ENCODE peak calls at places on chromosomes 4 and X, in ten cellular contexts. Z is BE2C, K is B cell, A is WTC11, C is AG04450, L is coronary artery, S is Peyer's patch, E is ovary, N is spleen, H is fibroblast of the aortic adventitia. R is an unnamed sample.

GRCh38 chr4:76238236-76238635 is 13.3 kb upstream of the FAM47E start:
- DNase-seq in Z (no peak), K (no peak), A (no peak), C (no peak), L (no peak), S (no peak), E (no peak), N (no peak), H (no peak), R (no peak)

GRCh38 chr4:145352438-145353145 is 129.1 kb upstream of the SMAD1 start:
- DNase-seq in Z (no peak), K (no peak), A (no peak), C (no peak), L (no peak), S (no peak), E (no peak), N (no peak), H (peak), R (no peak)

GRCh38 chr4:37742149-37742548 is 56.0 kb upstream of the RELL1 start:
- DNase-seq in Z (no peak), K (no peak), A (no peak), C (no peak), L (no peak), S (no peak), E (no peak), N (no peak), H (no peak), R (no peak)

GRCh38 chr4:154361450-154361849 is 130.1 kb downstream of the DCHS2 start:
- DNase-seq in Z (no peak), K (no peak), A (no peak), C (no peak), L (no peak), S (peak), E (no peak), N (no peak), H (no peak), R (no peak)

GRCh38 chrX:109679820-109680219 is 53.2 kb downstream of the ACSL4 start:
- DNase-seq in Z (no peak), K (no peak), A (no peak), C (no peak), L (no peak), S (no peak), E (no peak), N (no peak), H (no peak), R (no peak)

GRCh38 chrX:30085571-30085970 is 129.8 kb upstream of the MAGEB2 start:
- DNase-seq in Z (no peak), K (no peak), A (no peak), C (no peak), L (no peak), S (no peak), E (no peak), N (no peak), H (no peak), R (no peak)

GRCh38 chr4:24655971-24656370 is 71.6 kb upstream of the DHX15 start:
- DNase-seq in Z (no peak), K (no peak), A (no peak), C (no peak), L (no peak), S (no peak), E (no peak), N (no peak), H (no peak), R (no peak)

GRCh38 chr4:3321295-3321889 is 28.6 kb downstream of the RGS12 start:
- DNase-seq in Z (peak), K (no peak), A (no peak), C (no peak), L (peak), S (no peak), E (peak), N (peak), H (peak), R (no peak)

GRCh38 chr4:3108211-3108610 is 33.7 kb downstream of the HTT start:
- DNase-seq in Z (no peak), K (no peak), A (no peak), C (no peak), L (no peak), S (no peak), E (no peak), N (no peak), H (peak), R (no peak)

GRCh38 chrX:17552251-17552650 is 177.3 kb downstream of the NHS start:
- DNase-seq in Z (no peak), K (no peak), A (no peak), C (no peak), L (no peak), S (no peak), E (no peak), N (no peak), H (peak), R (no peak)

GRCh38 chr4:66300336-66300934 is 630.1 kb upstream of the EPHA5 start:
- DNase-seq in Z (no peak), K (no peak), A (no peak), C (no peak), L (no peak), S (no peak), E (no peak), N (no peak), H (peak), R (no peak)

GRCh38 chr4:60780874-60781273 is 419.3 kb upstream of the ADGRL3 start:
- DNase-seq in Z (no peak), K (no peak), A (no peak), C (no peak), L (no peak), S (no peak), E (no peak), N (no peak), H (no peak), R (no peak)

GRCh38 chr4:83043801-83044407 is 8.9 kb downstream of the COPS4 start:
- DNase-seq in Z (no peak), K (no peak), A (no peak), C (no peak), L (no peak), S (no peak), E (no peak), N (no peak), H (peak), R (no peak)

GRCh38 chr4:139188648-139189416 is 11.8 kb upstream of the ELF2 start:
- DNase-seq in Z (no peak), K (no peak), A (no peak), C (no peak), L (no peak), S (no peak), E (no peak), N (no peak), H (no peak), R (no peak)

GRCh38 chrX:7640392-7640791 is 202.6 kb upstream of the VCX start:
- DNase-seq in Z (no peak), K (no peak), A (no peak), C (no peak), L (no peak), S (no peak), E (no peak), N (no peak), H (no peak), R (no peak)

GRCh38 chr4:111744847-111745246 is 400.4 kb upstream of the FAM241A start:
- DNase-seq in Z (no peak), K (no peak), A (no peak), C (no peak), L (no peak), S (no peak), E (no peak), N (no peak), H (no peak), R (no peak)

GRCh38 chrX:104351173-104351769 is 96.5 kb upstream of the ESX1 start:
- DNase-seq in Z (no peak), K (no peak), A (no peak), C (no peak), L (no peak), S (no peak), E (no peak), N (no peak), H (peak), R (no peak)

GRCh38 chr4:33104190-33104773 is 2384.1 kb downstream of the PCDH7 start:
- DNase-seq in Z (no peak), K (no peak), A (no peak), C (no peak), L (no peak), S (no peak), E (no peak), N (no peak), H (no peak), R (no peak)

GRCh38 chrX:10195425-10195824 is 38.6 kb downstream of the CLCN4 start:
- DNase-seq in Z (no peak), K (no peak), A (no peak), C (no peak), L (no peak), S (no peak), E (no peak), N (no peak), H (no peak), R (no peak)

GRCh38 chr4:114481856-114482255 is 116.8 kb upstream of the UGT8 start:
- DNase-seq in Z (no peak), K (no peak), A (no peak), C (no peak), L (peak), S (no peak), E (no peak), N (peak), H (no peak), R (no peak)

GRCh38 chr4:2338754-2339457 is 77.0 kb upstream of the MXD4 start:
- DNase-seq in Z (no peak), K (no peak), A (no peak), C (no peak), L (no peak), S (peak), E (no peak), N (no peak), H (no peak), R (peak)

GRCh38 chrX:113833096-113833495 is 750.8 kb upstream of the HTR2C start:
- DNase-seq in Z (peak), K (no peak), A (no peak), C (no peak), L (no peak), S (no peak), E (no peak), N (no peak), H (no peak), R (no peak)

GRCh38 chrX:133726211-133726630 is 259.2 kb downstream of the GPC3 start:
- DNase-seq in Z (no peak), K (no peak), A (no peak), C (peak), L (no peak), S (no peak), E (no peak), N (no peak), H (peak), R (no peak)

GRCh38 chr4:112876316-112876715 is 173.1 kb upstream of the ANK2 start:
- DNase-seq in Z (no peak), K (no peak), A (no peak), C (no peak), L (no peak), S (no peak), E (no peak), N (no peak), H (no peak), R (no peak)

GRCh38 chrX:18793601-18794089 is 86.2 kb downstream of the PPEF1 start:
- DNase-seq in Z (no peak), K (no peak), A (peak), C (no peak), L (no peak), S (no peak), E (no peak), N (no peak), H (no peak), R (no peak)

GRCh38 chr4:82090717-82091116 is 283.1 kb downstream of the HNRNPD start:
- DNase-seq in Z (no peak), K (no peak), A (no peak), C (no peak), L (no peak), S (no peak), E (no peak), N (no peak), H (no peak), R (no peak)

GRCh38 chr4:61376301-61376700 is 176.2 kb downstream of the ADGRL3 start:
- DNase-seq in Z (no peak), K (no peak), A (no peak), C (no peak), L (no peak), S (no peak), E (no peak), N (no peak), H (no peak), R (no peak)

GRCh38 chr4:189092596-189092995 is 848.1 kb upstream of the FRG1 start:
- DNase-seq in Z (no peak), K (no peak), A (no peak), C (no peak), L (no peak), S (no peak), E (no peak), N (no peak), H (no peak), R (no peak)

GRCh38 chr4:184802203-184803015 is 23.4 kb downstream of the ACSL1 start:
- DNase-seq in Z (no peak), K (no peak), A (no peak), C (no peak), L (no peak), S (no peak), E (no peak), N (peak), H (peak), R (no peak)

GRCh38 chr4:84499065-84499982 is at the start of gene NKX6-1:
- DNase-seq in Z (peak), K (no peak), A (peak), C (no peak), L (no peak), S (peak), E (peak), N (no peak), H (peak), R (no peak)

GRCh38 chrX:63656871-63657580 is 128.0 kb downstream of the ARHGEF9 start:
- DNase-seq in Z (no peak), K (no peak), A (no peak), C (peak), L (no peak), S (no peak), E (no peak), N (no peak), H (peak), R (no peak)

GRCh38 chr4:61202100-61202637 is 2.0 kb downstream of the ADGRL3 start:
- DNase-seq in Z (peak), K (peak), A (peak), C (no peak), L (no peak), S (no peak), E (no peak), N (peak), H (no peak), R (peak)

GRCh38 chrX:119758682-119759332 is 419 bp downstream of the SOWAHD start:
- DNase-seq in Z (peak), K (peak), A (peak), C (no peak), L (no peak), S (peak), E (peak), N (peak), H (no peak), R (peak)

GRCh38 chr4:149690726-149691125 is 124.9 kb downstream of the IQCM start:
- DNase-seq in Z (no peak), K (no peak), A (no peak), C (no peak), L (no peak), S (no peak), E (no peak), N (no peak), H (no peak), R (no peak)
- TF ChIP-seq CTCF in Z (peak), K (no peak), A (peak), C (peak), L (no peak), S (no peak), E (no peak), N (no peak), H (no peak), R (peak)

DNA sequence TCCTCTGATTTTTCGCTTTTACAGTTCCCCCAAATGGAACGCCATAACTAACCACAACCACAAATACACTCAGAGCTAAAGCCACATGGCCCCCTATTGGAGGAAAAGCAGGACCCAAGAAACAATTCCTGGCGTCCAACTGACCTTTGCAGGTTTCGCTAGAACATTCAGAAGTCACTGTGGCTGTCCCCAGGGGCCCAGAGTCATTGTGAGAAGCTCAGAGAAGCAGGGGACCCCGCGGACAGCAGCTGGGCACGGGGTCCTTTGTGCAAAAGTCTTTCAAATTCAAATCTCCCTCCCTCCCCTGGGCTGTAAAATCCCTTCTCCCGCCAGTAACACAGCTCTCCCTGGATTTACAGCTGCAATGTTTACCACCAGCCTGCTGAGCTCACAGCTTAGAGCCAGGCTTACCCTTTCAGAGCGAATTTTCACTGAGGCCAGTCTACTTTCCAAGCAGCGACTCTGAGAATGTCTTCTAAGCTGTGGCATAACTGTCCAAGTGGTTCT is 214.8 kb downstream of the CRLF2 start:
- DNase-seq in Z (no peak), K (no peak), A (peak), C (no peak), L (no peak), S (no peak), E (no peak), N (peak), H (no peak), R (no peak)
- TF ChIP-seq CTCF in Z (no peak), K (no peak), A (no peak), C (no peak), L (no peak), S (no peak), E (no peak), N (no peak), H (no peak), R (no peak)

DNA sequence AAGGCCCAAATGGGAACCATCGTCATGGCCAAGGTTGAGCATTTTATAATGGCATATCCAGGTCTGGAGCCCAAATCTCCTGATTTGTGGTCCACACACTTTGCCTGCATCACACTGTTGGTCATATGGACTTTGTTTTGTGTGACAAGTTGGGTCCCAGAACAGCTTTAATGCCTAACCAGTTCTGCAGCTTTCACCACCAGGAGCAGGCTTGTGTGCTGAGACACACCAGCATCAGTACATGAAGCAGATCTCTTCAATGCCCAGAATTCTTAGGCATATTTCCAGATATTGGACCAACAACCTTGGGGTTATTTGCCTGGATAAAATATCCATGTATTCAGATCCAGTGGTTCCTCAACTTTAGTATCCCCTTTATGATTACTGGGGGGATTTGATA is 371.3 kb downstream of the FBXW7 start:
- DNase-seq in Z (no peak), K (no peak), A (no peak), C (no peak), L (no peak), S (no peak), E (no peak), N (no peak), H (no peak), R (no peak)
- TF ChIP-seq CTCF in Z (no peak), K (no peak), A (no peak), C (no peak), L (no peak), S (no peak), E (no peak), N (no peak), H (peak), R (no peak)

DNA sequence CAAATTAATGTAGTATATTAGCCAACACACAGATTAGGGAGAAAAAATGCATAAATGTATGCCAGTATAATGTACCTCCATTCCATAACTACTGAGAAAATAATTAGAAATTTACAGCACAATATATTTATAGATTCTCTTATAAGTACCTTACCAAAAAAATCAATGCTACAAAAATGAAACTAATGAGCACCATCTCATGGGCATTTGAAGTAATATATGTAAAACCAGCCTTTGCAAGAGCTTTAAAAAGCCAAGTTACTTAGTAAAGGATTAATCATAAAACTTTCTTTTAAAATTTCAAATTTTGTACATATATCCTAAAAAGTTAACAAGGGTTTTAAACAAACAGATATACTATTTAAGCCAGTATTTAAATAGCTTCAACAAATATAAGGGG is 43.2 kb downstream of the LRBA start:
- DNase-seq in Z (no peak), K (no peak), A (no peak), C (no peak), L (no peak), S (no peak), E (no peak), N (no peak), H (peak), R (no peak)
- TF ChIP-seq CTCF in Z (no peak), K (no peak), A (no peak), C (no peak), L (no peak), S (no peak), E (no peak), N (no peak), H (no peak), R (peak)

DNA sequence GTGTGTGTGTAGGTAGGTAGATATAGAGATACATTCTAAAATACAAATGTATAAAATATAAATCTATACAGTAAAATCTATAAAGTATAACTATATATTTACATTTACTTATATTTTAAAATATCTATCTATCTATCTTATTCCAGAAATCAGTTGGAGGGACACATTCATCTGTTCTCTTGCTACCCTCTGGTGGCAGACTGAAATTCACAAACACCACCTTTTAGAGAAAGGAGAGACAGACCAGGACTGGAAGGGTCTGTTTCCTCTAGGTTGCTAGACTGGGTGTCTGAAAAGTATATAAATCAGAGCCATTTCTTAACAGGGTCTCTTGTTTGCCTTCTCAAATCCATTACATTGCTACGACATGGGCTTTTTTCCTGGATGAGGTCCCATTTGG is 343.0 kb downstream of the OPHN1 start:
- DNase-seq in Z (no peak), K (no peak), A (no peak), C (no peak), L (no peak), S (no peak), E (no peak), N (no peak), H (peak), R (no peak)
- TF ChIP-seq CTCF in Z (no peak), K (no peak), A (no peak), C (peak), L (no peak), S (no peak), E (no peak), N (no peak), H (peak), R (peak)

GRCh38 chr4:151176711-151177110 is 77.3 kb downstream of the RPS3A start:
- DNase-seq in Z (no peak), K (no peak), A (no peak), C (no peak), L (no peak), S (no peak), E (no peak), N (no peak), H (no peak), R (no peak)
- TF ChIP-seq CTCF in Z (no peak), K (no peak), A (no peak), C (no peak), L (no peak), S (no peak), E (no peak), N (no peak), H (no peak), R (no peak)